ENCODE peak calls at places on chromosomes 4 and X, in ten cellular contexts. One of them, this sample, is unnamed.

GRCh38 chr4:56424697-56425514 is 10.5 kb downstream of the PPAT start:
- DNase-seq in LNCaP clone FGC: no peak
- DNase-seq in sigmoid colon: no peak
- DNase-seq in T-cell: peak; percentile 44
- DNase-seq in C1 segment of cervical spinal cord: no peak
- DNase-seq in T follicular helper cell: peak; percentile 22
- DNase-seq in choroid plexus epithelial cell: peak; percentile 63
- DNase-seq in sciatic nerve: no peak
- DNase-seq in WERI-Rb-1: no peak
- DNase-seq in NCI-H187 treated with DMSO at 0.1 percent for 48 hours: no peak
- DNase-seq in this sample: peak; percentile 22

GRCh38 chr4:92387459-92388069 is 83.8 kb downstream of the GRID2 start:
- DNase-seq in T follicular helper cell: no peak
- DNase-seq in LNCaP clone FGC: peak; percentile 33
- DNase-seq in WERI-Rb-1: peak; percentile 16
- DNase-seq in sciatic nerve: no peak
- DNase-seq in choroid plexus epithelial cell: peak; percentile 70
- DNase-seq in C1 segment of cervical spinal cord: no peak
- DNase-seq in T-cell: no peak
- DNase-seq in NCI-H187 treated with DMSO at 0.1 percent for 48 hours: peak; percentile 54
- DNase-seq in sigmoid colon: no peak
- DNase-seq in this sample: no peak

GRCh38 chr4:6298035-6298434 is 28.4 kb downstream of the WFS1 start:
- DNase-seq in LNCaP clone FGC: no peak
- DNase-seq in WERI-Rb-1: no peak
- DNase-seq in NCI-H187 treated with DMSO at 0.1 percent for 48 hours: no peak
- DNase-seq in choroid plexus epithelial cell: no peak
- DNase-seq in sigmoid colon: peak; percentile 59
- DNase-seq in T-cell: no peak
- DNase-seq in sciatic nerve: no peak
- DNase-seq in T follicular helper cell: no peak
- DNase-seq in C1 segment of cervical spinal cord: no peak
- DNase-seq in this sample: no peak

GRCh38 chr4:13545394-13545808 is 1.1 kb upstream of the NKX3-2 start:
- DNase-seq in sciatic nerve: no peak
- DNase-seq in NCI-H187 treated with DMSO at 0.1 percent for 48 hours: no peak
- DNase-seq in C1 segment of cervical spinal cord: no peak
- DNase-seq in sigmoid colon: no peak
- DNase-seq in WERI-Rb-1: no peak
- DNase-seq in LNCaP clone FGC: no peak
- DNase-seq in T-cell: no peak
- DNase-seq in T follicular helper cell: no peak
- DNase-seq in choroid plexus epithelial cell: no peak
- DNase-seq in this sample: no peak

GRCh38 chrX:35122756-35123155 is 180.2 kb downstream of the FAM47B start:
- DNase-seq in choroid plexus epithelial cell: no peak
- DNase-seq in WERI-Rb-1: no peak
- DNase-seq in T-cell: no peak
- DNase-seq in NCI-H187 treated with DMSO at 0.1 percent for 48 hours: no peak
- DNase-seq in sigmoid colon: no peak
- DNase-seq in LNCaP clone FGC: no peak
- DNase-seq in sciatic nerve: no peak
- DNase-seq in C1 segment of cervical spinal cord: no peak
- DNase-seq in T follicular helper cell: no peak
- DNase-seq in this sample: no peak

GRCh38 chr4:20544645-20545044 is 155.6 kb upstream of the PACRGL start:
- DNase-seq in C1 segment of cervical spinal cord: no peak
- DNase-seq in sciatic nerve: no peak
- DNase-seq in NCI-H187 treated with DMSO at 0.1 percent for 48 hours: peak; percentile 33
- DNase-seq in T-cell: no peak
- DNase-seq in LNCaP clone FGC: no peak
- DNase-seq in sigmoid colon: no peak
- DNase-seq in T follicular helper cell: no peak
- DNase-seq in choroid plexus epithelial cell: peak; percentile 82
- DNase-seq in WERI-Rb-1: no peak
- DNase-seq in this sample: no peak

GRCh38 chr4:43765514-43765913 is 683.1 kb downstream of the KCTD8 start:
- DNase-seq in NCI-H187 treated with DMSO at 0.1 percent for 48 hours: no peak
- DNase-seq in sciatic nerve: no peak
- DNase-seq in WERI-Rb-1: no peak
- DNase-seq in C1 segment of cervical spinal cord: no peak
- DNase-seq in T follicular helper cell: no peak
- DNase-seq in sigmoid colon: no peak
- DNase-seq in LNCaP clone FGC: no peak
- DNase-seq in T-cell: no peak
- DNase-seq in choroid plexus epithelial cell: no peak
- DNase-seq in this sample: no peak

GRCh38 chrX:14529288-14529989 is at the start of gene GLRA2:
- DNase-seq in sigmoid colon: peak; percentile 39
- DNase-seq in T follicular helper cell: no peak
- DNase-seq in sciatic nerve: no peak
- DNase-seq in T-cell: no peak
- DNase-seq in C1 segment of cervical spinal cord: peak; percentile 0
- DNase-seq in NCI-H187 treated with DMSO at 0.1 percent for 48 hours: no peak
- DNase-seq in LNCaP clone FGC: no peak
- DNase-seq in choroid plexus epithelial cell: peak; percentile 5
- DNase-seq in WERI-Rb-1: no peak
- DNase-seq in this sample: no peak

GRCh38 chrX:31099536-31100090 is 27.8 kb upstream of the FTHL17 start:
- DNase-seq in sciatic nerve: no peak
- DNase-seq in T follicular helper cell: no peak
- DNase-seq in choroid plexus epithelial cell: no peak
- DNase-seq in NCI-H187 treated with DMSO at 0.1 percent for 48 hours: no peak
- DNase-seq in WERI-Rb-1: no peak
- DNase-seq in LNCaP clone FGC: no peak
- DNase-seq in sigmoid colon: no peak
- DNase-seq in C1 segment of cervical spinal cord: no peak
- DNase-seq in T-cell: no peak
- DNase-seq in this sample: no peak

GRCh38 chrX:107738272-107738671 is 37.3 kb downstream of the TSC22D3 start:
- DNase-seq in sigmoid colon: no peak
- DNase-seq in T follicular helper cell: no peak
- DNase-seq in T-cell: no peak
- DNase-seq in NCI-H187 treated with DMSO at 0.1 percent for 48 hours: no peak
- DNase-seq in LNCaP clone FGC: no peak
- DNase-seq in C1 segment of cervical spinal cord: no peak
- DNase-seq in choroid plexus epithelial cell: no peak
- DNase-seq in WERI-Rb-1: no peak
- DNase-seq in sciatic nerve: no peak
- DNase-seq in this sample: no peak

GRCh38 chrX:2286731-2287130 is 214.0 kb downstream of the DHRSX start:
- DNase-seq in T follicular helper cell: no peak
- DNase-seq in choroid plexus epithelial cell: no peak
- DNase-seq in LNCaP clone FGC: no peak
- DNase-seq in WERI-Rb-1: no peak
- DNase-seq in NCI-H187 treated with DMSO at 0.1 percent for 48 hours: no peak
- DNase-seq in sigmoid colon: no peak
- DNase-seq in T-cell: no peak
- DNase-seq in sciatic nerve: no peak
- DNase-seq in C1 segment of cervical spinal cord: no peak
- DNase-seq in this sample: no peak

GRCh38 chr4:125315571-125316390 is 1.0 kb downstream of the FAT4 start:
- DNase-seq in sciatic nerve: peak; percentile 74
- DNase-seq in T-cell: no peak
- DNase-seq in LNCaP clone FGC: no peak
- DNase-seq in sigmoid colon: peak; percentile 74
- DNase-seq in T follicular helper cell: no peak
- DNase-seq in NCI-H187 treated with DMSO at 0.1 percent for 48 hours: no peak
- DNase-seq in C1 segment of cervical spinal cord: peak; percentile 38
- DNase-seq in choroid plexus epithelial cell: peak; percentile 68
- DNase-seq in WERI-Rb-1: peak; percentile 60
- DNase-seq in this sample: peak; percentile 79

GRCh38 chrX:55056820-55057690 is 17.8 kb upstream of the PAGE2B start:
- DNase-seq in WERI-Rb-1: no peak
- DNase-seq in sciatic nerve: no peak
- DNase-seq in NCI-H187 treated with DMSO at 0.1 percent for 48 hours: no peak
- DNase-seq in sigmoid colon: no peak
- DNase-seq in T follicular helper cell: peak; percentile 34
- DNase-seq in C1 segment of cervical spinal cord: no peak
- DNase-seq in LNCaP clone FGC: no peak
- DNase-seq in T-cell: peak; percentile 11
- DNase-seq in choroid plexus epithelial cell: peak; percentile 75
- DNase-seq in this sample: no peak

GRCh38 chr4:7392438-7393374 is 42.0 kb downstream of the PSAPL1 start:
- DNase-seq in T follicular helper cell: no peak
- DNase-seq in NCI-H187 treated with DMSO at 0.1 percent for 48 hours: no peak
- DNase-seq in choroid plexus epithelial cell: peak; percentile 49
- DNase-seq in C1 segment of cervical spinal cord: no peak
- DNase-seq in T-cell: no peak
- DNase-seq in WERI-Rb-1: peak; percentile 54
- DNase-seq in sciatic nerve: peak; percentile 63
- DNase-seq in sigmoid colon: no peak
- DNase-seq in LNCaP clone FGC: no peak
- DNase-seq in this sample: no peak

GRCh38 chr4:140884431-140885058 is 128.4 kb upstream of the TBC1D9 start:
- DNase-seq in sciatic nerve: no peak
- DNase-seq in choroid plexus epithelial cell: peak; percentile 88
- DNase-seq in C1 segment of cervical spinal cord: no peak
- DNase-seq in LNCaP clone FGC: peak; percentile 26
- DNase-seq in T-cell: no peak
- DNase-seq in NCI-H187 treated with DMSO at 0.1 percent for 48 hours: peak; percentile 34
- DNase-seq in WERI-Rb-1: peak; percentile 73
- DNase-seq in T follicular helper cell: no peak
- DNase-seq in sigmoid colon: peak; percentile 70
- DNase-seq in this sample: peak; percentile 74

GRCh38 chr4:105896461-105896939 is 1.2 kb downstream of the NPNT start:
- DNase-seq in sigmoid colon: no peak
- DNase-seq in LNCaP clone FGC: no peak
- DNase-seq in T-cell: no peak
- DNase-seq in sciatic nerve: no peak
- DNase-seq in WERI-Rb-1: peak; percentile 60
- DNase-seq in T follicular helper cell: no peak
- DNase-seq in NCI-H187 treated with DMSO at 0.1 percent for 48 hours: no peak
- DNase-seq in choroid plexus epithelial cell: no peak
- DNase-seq in C1 segment of cervical spinal cord: no peak
- DNase-seq in this sample: no peak

GRCh38 chr4:67934628-67935027 is 28.7 kb downstream of the TMPRSS11A start:
- DNase-seq in T follicular helper cell: no peak
- DNase-seq in C1 segment of cervical spinal cord: no peak
- DNase-seq in T-cell: no peak
- DNase-seq in LNCaP clone FGC: no peak
- DNase-seq in NCI-H187 treated with DMSO at 0.1 percent for 48 hours: peak; percentile 21
- DNase-seq in sigmoid colon: no peak
- DNase-seq in choroid plexus epithelial cell: no peak
- DNase-seq in sciatic nerve: no peak
- DNase-seq in WERI-Rb-1: no peak
- DNase-seq in this sample: no peak

This sample was measured in BE2C.